ENCODE peak calls at places on chromosomes 6 and 20, in four cellular contexts. S is fibroblast of mammary gland, X is astrocyte of the spinal cord, C is kidney epithelial cell. K is an unnamed sample.
A peak's percentile ranks its signal among the peaks of the same experiment; 100 is the strongest.

GRCh38 chr20:18138266-18138582 is 561 bp downstream of the KAT14 start:
- DNase-seq in C (no peak), X (no peak), S (no peak), K (no peak)

GRCh38 chr20:38369387-38369786 is 23.1 kb downstream of the LBP start:
- DNase-seq in C (no peak), S (no peak), X (no peak), K (no peak)

GRCh38 chr6:112117554-112117953 is 30.2 kb downstream of the FAM229B start:
- DNase-seq in S (peak; percentile 33), C (peak; percentile 23), X (peak; percentile 40), K (no peak)

GRCh38 chr6:30612687-30613248 is 4.3 kb downstream of the PPP1R10 start:
- DNase-seq in C (no peak), S (peak; percentile 65), X (peak; percentile 82), K (no peak)

GRCh38 chr6:56314683-56315523 is 67.5 kb upstream of the COL21A1 start:
- DNase-seq in X (peak; percentile 63), C (no peak), S (peak; percentile 56), K (no peak)

GRCh38 chr6:29655658-29656057 is 1.2 kb upstream of the MOG start:
- DNase-seq in C (no peak), S (no peak), X (no peak), K (no peak)

GRCh38 chr6:135089901-135090300 is 35.3 kb upstream of the HBS1L start:
- DNase-seq in C (no peak), S (no peak), X (no peak), K (no peak)

GRCh38 chr20:34514897-34515483 is 1.2 kb upstream of the DYNLRB1 start:
- DNase-seq in X (no peak), C (no peak), S (peak; percentile 41), K (no peak)

GRCh38 chr6:115796829-115797228 is 263.9 kb downstream of the FRK start:
- DNase-seq in C (no peak), X (no peak), S (no peak), K (no peak)

GRCh38 chr20:50017160-50017559 is 34.4 kb downstream of the SNAI1 start:
- DNase-seq in S (no peak), X (no peak), C (no peak), K (no peak)

GRCh38 chr6:64023693-64024092 is 388.1 kb downstream of the PHF3 start:
- DNase-seq in C (no peak), S (no peak), X (no peak), K (no peak)

GRCh38 chr6:113944701-113945100 is 26.2 kb downstream of the HDAC2 start:
- DNase-seq in C (no peak), X (peak; percentile 35), S (peak; percentile 24), K (no peak)

GRCh38 chr6:125818225-125818657 is 27.5 kb downstream of the NCOA7 start:
- DNase-seq in S (no peak), X (no peak), C (no peak), K (no peak)

GRCh38 chr6:111199935-111200822 is 112.9 kb downstream of the SLC16A10 start:
- DNase-seq in X (no peak), S (no peak), C (no peak), K (no peak)

GRCh38 chr20:33684533-33685327 is 1.5 kb downstream of the E2F1 start:
- DNase-seq in S (no peak), C (no peak), X (no peak), K (no peak)

GRCh38 chr6:117266267-117266797 is 974 bp downstream of the VGLL2 start:
- DNase-seq in C (no peak), X (no peak), S (no peak), K (no peak)

GRCh38 chr6:117269649-117270120 is 4.3 kb downstream of the VGLL2 start:
- DNase-seq in C (no peak), X (no peak), S (no peak), K (no peak)

GRCh38 chr6:117266948-117267347 is 1.6 kb downstream of the VGLL2 start:
- DNase-seq in C (no peak), X (no peak), S (no peak), K (no peak)

GRCh38 chr6:117265425-117266266 is at the start of gene VGLL2:
- DNase-seq in X (peak; percentile 29), C (no peak), S (peak; percentile 38), K (no peak)

DNA sequence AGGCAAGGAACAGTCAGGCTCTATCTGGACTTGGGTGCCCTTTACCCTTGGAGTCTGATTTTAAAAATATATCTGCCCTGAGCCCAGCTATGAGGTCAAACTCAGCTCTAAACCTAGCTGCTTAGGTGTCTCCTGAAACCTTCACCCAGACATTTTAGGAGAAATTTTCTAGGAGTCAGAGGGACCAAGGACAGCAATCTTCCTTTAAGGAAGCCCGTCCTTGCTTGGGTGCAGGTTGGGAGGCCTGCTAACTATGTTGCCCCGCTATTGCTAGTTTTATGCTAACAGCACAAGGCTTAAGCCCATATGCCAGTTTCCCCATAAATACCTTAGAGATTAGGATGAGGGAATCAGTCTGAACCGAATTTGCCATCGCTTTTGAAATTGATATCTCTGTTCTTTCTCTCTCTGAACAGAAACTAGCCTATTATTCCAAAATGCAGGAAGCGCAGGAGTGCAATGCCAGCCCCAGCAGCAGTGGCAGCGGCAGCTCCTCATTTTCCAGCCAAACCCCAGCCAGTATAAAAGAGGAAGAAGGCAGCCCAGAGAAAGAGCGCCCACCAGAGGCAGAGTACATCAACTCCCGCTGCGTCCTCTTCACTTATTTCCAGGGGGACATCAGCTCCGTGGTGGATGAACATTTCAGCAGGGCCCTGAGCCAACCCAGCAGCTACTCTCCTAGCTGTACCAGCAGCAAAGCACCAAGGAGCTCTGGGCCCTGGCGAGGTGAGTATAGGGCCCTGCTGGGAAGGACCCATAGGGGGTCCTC is 2.6 kb downstream of the VGLL2 start:
- DNase-seq in S (no peak), C (no peak), X (no peak), K (no peak)
- TF ChIP-seq CTCF in S (peak; percentile 13), C (no peak), X (peak; percentile 21), K (no peak)

GRCh38 chr6:31945507-31946369 is at the start of gene CFB:
- DNase-seq in C (peak; percentile 29), S (peak; percentile 88), X (peak; percentile 70), K (no peak)
- H3K4me3 ChIP-seq in C (no peak within 1 kb of the TSS), S (peak within 1 kb of the TSS; percentile 36), X (no peak within 1 kb of the TSS), K (peak within 1 kb of the TSS; percentile 16)

GRCh38 chr6:169950558-169950957 is 199.1 kb downstream of the ERMARD start:
- DNase-seq in X (no peak), C (no peak), S (peak; percentile 2), K (no peak)
- TF ChIP-seq CTCF in X (no peak), C (no peak), S (no peak), K (no peak)

DNA sequence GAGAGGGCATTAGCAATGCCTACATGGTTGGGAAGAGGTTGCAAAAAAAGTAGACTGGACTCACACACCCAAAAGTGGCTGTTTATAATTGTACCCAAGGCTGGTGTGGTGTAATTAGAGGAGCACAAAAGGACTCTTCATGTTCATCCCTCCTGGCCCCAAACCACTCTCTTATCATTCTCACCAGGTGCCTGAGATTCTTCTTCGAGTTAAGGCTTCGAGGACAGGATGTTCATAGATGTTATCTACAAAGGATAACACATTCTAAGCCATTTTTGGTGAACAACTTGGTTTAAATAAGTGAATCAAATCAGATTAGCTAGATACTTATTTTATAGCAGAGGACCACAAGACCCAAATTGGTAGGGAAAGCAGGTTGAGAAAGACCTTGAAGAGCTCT is 73.1 kb upstream of the SUPT3H start:
- DNase-seq in S (no peak), X (no peak), C (no peak), K (no peak)
- H3K4me3 ChIP-seq in S (no peak overlapping the region), X (no peak overlapping the region), C (no peak overlapping the region), K (no peak overlapping the region)

GRCh38 chr20:61874421-61875068 is 191.1 kb downstream of the TAF4 start:
- DNase-seq in C (no peak), S (peak; percentile 10), X (peak; percentile 14), K (no peak)
- TF ChIP-seq CTCF in C (peak; percentile 58), S (peak; percentile 2), X (peak; percentile 37), K (peak; percentile 30)

GRCh38 chr6:142854589-142855488 is 90.1 kb downstream of the HIVEP2 start:
- DNase-seq in S (no peak), X (no peak), C (no peak), K (no peak)

GRCh38 chr6:142857609-142858195 is 87.3 kb downstream of the HIVEP2 start:
- DNase-seq in S (no peak), X (no peak), C (no peak), K (no peak)

GRCh38 chr6:142856857-142857608 is 87.9 kb downstream of the HIVEP2 start:
- DNase-seq in X (no peak), C (no peak), S (no peak), K (no peak)

GRCh38 chr6:142855877-142856606 is 88.9 kb downstream of the HIVEP2 start:
- DNase-seq in S (no peak), X (no peak), C (no peak), K (no peak)

DNA sequence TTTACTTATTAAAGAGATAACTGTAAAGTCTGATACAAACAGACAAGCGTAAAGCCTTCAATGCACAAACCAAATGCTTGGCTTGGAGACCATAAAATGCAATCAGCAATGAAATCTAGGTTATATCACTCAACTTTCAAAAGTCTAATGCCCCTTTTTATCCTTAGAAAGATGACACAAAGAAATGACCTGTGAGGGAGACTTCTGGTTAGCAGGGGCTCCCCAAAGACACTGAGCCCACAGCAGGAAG is 88.4 kb downstream of the HIVEP2 start:
- DNase-seq in C (no peak), X (no peak), S (no peak), K (no peak)
- H3K4me3 ChIP-seq in C (no peak overlapping the region), X (no peak overlapping the region), S (no peak overlapping the region), K (no peak overlapping the region)

K was measured in AG04449.